ENCODE peak calls at places on chromosomes 1 and 21, in seven cellular contexts. R is hepatocyte, N is PC-3, O is GM23338, S is GM23248, I is MM.1S, Q is HCT116. X is an unnamed sample. For H3K79me2, the result is how much of the 10 kb centered on the place peaks cover.

GRCh38 chr1:63916485-63917360 is 142.9 kb downstream of the ROR1 start:
- DNase-seq in S (no peak), Q (no peak), I (no peak), N (no peak), R (no peak), O (no peak), X (no peak)

GRCh38 chr1:29805122-29805895 is 569.0 kb downstream of the PTPRU start:
- DNase-seq in R (no peak), Q (no peak), O (peak), I (no peak), N (no peak), S (no peak), X (no peak)

GRCh38 chr1:182680901-182681300 is 3.5 kb downstream of the RGS8 start:
- DNase-seq in N (peak), O (no peak), Q (no peak), I (no peak), S (no peak), R (peak), X (no peak)

GRCh38 chr1:27618341-27619067 is 14.6 kb upstream of the AHDC1 start:
- DNase-seq in Q (no peak), S (no peak), I (no peak), O (no peak), R (no peak), N (no peak), X (no peak)

GRCh38 chr1:31753623-31754349 is 10.4 kb downstream of the ADGRB2 start:
- DNase-seq in R (peak), Q (no peak), S (peak), O (no peak), N (no peak), I (no peak), X (no peak)

GRCh38 chr21:45471229-45472052 is 66.5 kb downstream of the COL18A1 start:
- DNase-seq in Q (no peak), N (peak), O (no peak), S (peak), I (no peak), R (peak), X (no peak)

GRCh38 chr1:180311011-180311730 is 81.1 kb downstream of the LHX4 start:
- DNase-seq in O (no peak), Q (peak), I (no peak), S (peak), R (peak), N (peak), X (no peak)

GRCh38 chr1:36421649-36422048 is 23.9 kb upstream of the LSM10 start:
- DNase-seq in S (no peak), I (no peak), R (no peak), Q (no peak), O (no peak), N (no peak), X (no peak)

GRCh38 chr1:4690951-4691675 is 36.7 kb downstream of the AJAP1 start:
- DNase-seq in N (peak), R (no peak), I (no peak), S (peak), O (no peak), Q (no peak), X (no peak)

GRCh38 chr1:115056395-115056798 is 26.8 kb downstream of the TSHB start:
- DNase-seq in S (peak), N (no peak), I (no peak), Q (no peak), R (peak), O (peak), X (no peak)

GRCh38 chr1:30532621-30533020 is 190.8 kb downstream of the MATN1 start:
- DNase-seq in S (no peak), N (no peak), O (no peak), R (no peak), Q (no peak), I (no peak), X (no peak)

GRCh38 chr1:27889506-27889905 is 17.2 kb downstream of the THEMIS2 start:
- DNase-seq in Q (no peak), R (no peak), S (no peak), N (no peak), I (no peak), O (no peak), X (no peak)

GRCh38 chr1:48688102-48688760 is 88.5 kb downstream of the BEND5 start:
- DNase-seq in R (no peak), Q (peak), N (peak), S (peak), I (peak), O (peak), X (peak)

GRCh38 chr1:13807213-13807612 is 107.2 kb downstream of the PRDM2 start:
- DNase-seq in R (peak), O (peak), S (peak), I (no peak), Q (peak), N (peak), X (peak)

GRCh38 chr1:28449904-28450303 is 55.9 kb upstream of the RCC1 start:
- DNase-seq in Q (no peak), S (peak), R (no peak), N (peak), O (no peak), I (peak), X (peak)

DNA sequence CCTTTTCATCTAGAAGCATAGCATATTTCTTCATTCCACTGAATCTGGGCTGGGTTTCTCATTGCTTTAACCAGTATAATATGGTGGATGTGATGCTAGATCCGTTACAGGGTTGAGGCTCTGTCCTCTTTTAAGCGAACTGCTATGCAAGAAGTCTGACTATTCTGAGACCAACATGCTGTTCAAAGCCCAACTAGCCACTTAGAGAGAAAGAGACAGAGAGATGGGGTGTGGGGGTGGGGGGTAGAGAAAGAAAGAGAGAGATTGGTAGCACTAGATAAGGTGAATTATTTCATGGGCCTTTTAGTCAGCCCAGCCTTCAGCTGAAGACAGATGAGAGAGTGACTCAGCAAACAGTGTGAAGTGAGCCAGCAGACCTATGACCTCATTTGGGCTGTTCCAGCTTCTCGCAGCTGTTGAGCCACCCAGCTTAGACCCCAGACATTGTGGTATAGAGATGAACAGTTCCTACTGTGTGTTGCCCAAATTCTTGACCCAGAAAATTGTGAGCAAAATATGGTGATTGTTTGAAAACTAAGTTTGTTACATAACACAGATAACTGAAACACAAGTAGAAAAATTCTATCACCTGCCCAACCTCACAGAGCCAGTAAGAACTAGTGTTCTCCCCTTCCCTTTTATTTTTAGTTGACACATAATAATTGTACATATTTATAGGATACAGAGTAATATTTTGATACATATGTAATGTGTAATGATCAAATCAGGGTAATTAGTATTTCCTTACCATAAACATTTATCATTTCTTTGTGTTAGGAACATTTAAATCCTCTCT is 40.7 kb upstream of the PRKACB start:
- DNase-seq in N (peak), Q (peak), R (peak), I (peak), S (peak), O (peak), X (no peak)
- TF ChIP-seq EZH2phosphoT487 in N (no peak), Q (no peak), R (no peak), I (no peak), S (no peak), O (no peak), X (no peak)

GRCh38 chr1:22562584-22563551 is at the start of gene EPHA8:
- DNase-seq in S (no peak), Q (no peak), I (no peak), R (no peak), O (peak), N (no peak), X (no peak)
- H3K4me2 ChIP-seq in S (no peak), Q (no peak), I (no peak), R (peak), O (peak), N (no peak), X (no peak)

DNA sequence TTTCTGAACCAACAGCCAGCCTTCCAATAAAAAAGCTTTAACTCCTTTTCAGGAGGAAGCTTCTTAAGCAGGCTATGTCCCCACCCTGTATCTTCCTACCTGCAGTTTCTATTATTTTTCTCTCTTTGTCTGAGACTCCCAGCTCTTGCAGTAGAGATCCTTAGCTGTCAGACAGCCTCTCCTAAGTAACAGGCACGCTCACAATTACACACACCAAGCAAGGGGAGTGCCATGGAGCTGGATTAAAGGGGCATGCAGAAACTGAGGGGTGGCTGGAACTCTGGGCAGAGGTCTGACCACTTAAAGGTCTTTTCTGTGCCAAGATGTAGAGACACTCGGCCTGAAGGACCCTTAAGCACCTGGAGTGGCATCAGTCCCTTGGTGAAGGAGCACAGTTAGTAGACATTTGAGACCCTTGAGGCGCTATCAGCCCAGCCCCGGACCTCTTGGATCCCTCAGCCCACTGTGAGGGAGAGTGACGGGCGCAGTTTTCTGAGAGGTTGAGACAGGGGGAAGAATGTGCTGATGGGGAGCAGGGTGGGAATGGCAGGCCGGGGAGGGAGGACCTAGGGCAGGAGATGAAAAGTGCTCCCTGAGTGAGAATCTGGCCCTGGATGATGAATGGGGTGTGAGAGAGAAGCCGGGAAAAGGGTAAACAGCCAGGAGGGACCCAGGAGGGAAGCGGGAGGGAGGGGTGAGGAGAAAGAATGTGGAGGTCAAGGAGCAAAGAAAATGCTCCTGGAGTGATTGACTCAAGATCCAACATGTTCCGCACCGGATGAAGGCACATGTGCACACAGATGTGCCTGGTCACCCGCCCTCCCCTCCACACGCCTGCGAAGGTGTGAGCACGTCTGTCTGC is 13.3 kb downstream of the PLXNA2 start:
- DNase-seq in S (no peak), O (no peak), Q (no peak), N (no peak), R (no peak), I (no peak), X (no peak)
- H3K79me2 ChIP-seq in S (half or more), O (under half), Q (under half), N (under half), R (under half), I (under half), X (under half)

GRCh38 chr1:58997637-58998036 is 213.8 kb upstream of the JUN start:
- DNase-seq in S (peak), I (no peak), R (no peak), O (no peak), N (no peak), Q (no peak), X (no peak)
- TF ChIP-seq EZH2phosphoT487 in S (no peak), I (no peak), R (no peak), O (no peak), N (no peak), Q (no peak), X (no peak)

GRCh38 chr1:116367256-116367949 is 5.6 kb upstream of the ATP1A1 start:
- DNase-seq in R (no peak), Q (no peak), O (no peak), I (no peak), N (no peak), S (no peak), X (no peak)
- H3K4me2 ChIP-seq in R (no peak), Q (no peak), O (no peak), I (no peak), N (no peak), S (no peak), X (no peak)

GRCh38 chr1:198245379-198245778 is 88.6 kb downstream of the NEK7 start:
- DNase-seq in S (peak), R (no peak), O (no peak), N (no peak), Q (no peak), I (no peak), X (no peak)
- H3K79me2 ChIP-seq in S (half or more), R (under half), O (under half), N (under half), Q (under half), I (under half), X (under half)

GRCh38 chr1:15523104-15523921 is 702 bp downstream of the CASP9 start:
- DNase-seq in N (peak), I (peak), S (peak), O (no peak), Q (no peak), R (no peak), X (peak)
- TF ChIP-seq EZH2phosphoT487 in N (no peak), I (no peak), S (no peak), O (no peak), Q (no peak), R (no peak), X (no peak)

DNA sequence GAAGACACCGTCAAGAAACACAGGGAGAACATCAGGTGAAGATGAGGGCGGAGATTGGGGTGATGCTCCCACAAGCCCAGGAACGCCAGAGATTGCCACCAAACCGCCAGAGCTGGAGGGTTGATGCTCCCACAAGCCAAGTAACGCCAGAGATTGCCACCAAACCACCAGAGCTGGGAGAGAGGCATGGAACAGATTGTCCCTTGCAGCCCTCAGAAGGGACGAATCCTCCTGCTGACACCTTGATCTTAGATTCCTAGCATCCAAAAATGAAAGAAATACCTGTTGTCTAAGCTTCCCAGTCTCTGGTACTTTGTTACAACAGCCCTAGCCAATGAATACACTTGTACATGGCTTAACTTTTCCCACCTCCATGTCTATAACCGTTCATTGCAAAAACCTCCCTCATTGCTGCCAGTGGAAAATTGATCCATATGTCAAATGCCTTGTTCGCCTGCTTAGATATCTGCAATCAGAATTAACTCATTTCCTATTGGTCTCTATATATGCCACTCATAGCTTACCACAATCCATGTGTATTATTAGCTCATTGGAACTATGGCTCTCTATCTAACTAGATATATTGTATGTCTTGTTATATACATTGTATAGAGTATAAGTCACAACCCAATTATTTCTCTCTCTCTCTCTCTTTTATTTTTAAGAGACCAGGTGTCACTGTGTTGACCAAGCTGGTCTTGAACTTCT is 127.4 kb downstream of the ADSS2 start:
- DNase-seq in O (no peak), Q (no peak), N (no peak), R (no peak), S (no peak), I (no peak), X (no peak)
- H3K4me2 ChIP-seq in O (no peak), Q (no peak), N (no peak), R (no peak), S (no peak), I (no peak), X (no peak)

GRCh38 chr21:33244781-33245105 is 15.0 kb downstream of the IFNAR2 start:
- DNase-seq in S (no peak), Q (no peak), R (no peak), N (no peak), I (no peak), O (no peak), X (no peak)

GRCh38 chr21:33246506-33246905 is 16.8 kb downstream of the IFNAR2 start:
- DNase-seq in N (no peak), I (no peak), R (no peak), Q (no peak), O (no peak), S (no peak), X (no peak)

GRCh38 chr21:33241846-33242245 is 12.1 kb downstream of the IFNAR2 start:
- DNase-seq in S (no peak), O (no peak), N (no peak), I (no peak), Q (no peak), R (no peak), X (no peak)

GRCh38 chr21:33245289-33245918 is 15.7 kb downstream of the IFNAR2 start:
- DNase-seq in N (no peak), Q (no peak), O (no peak), I (no peak), S (no peak), R (peak), X (no peak)

DNA sequence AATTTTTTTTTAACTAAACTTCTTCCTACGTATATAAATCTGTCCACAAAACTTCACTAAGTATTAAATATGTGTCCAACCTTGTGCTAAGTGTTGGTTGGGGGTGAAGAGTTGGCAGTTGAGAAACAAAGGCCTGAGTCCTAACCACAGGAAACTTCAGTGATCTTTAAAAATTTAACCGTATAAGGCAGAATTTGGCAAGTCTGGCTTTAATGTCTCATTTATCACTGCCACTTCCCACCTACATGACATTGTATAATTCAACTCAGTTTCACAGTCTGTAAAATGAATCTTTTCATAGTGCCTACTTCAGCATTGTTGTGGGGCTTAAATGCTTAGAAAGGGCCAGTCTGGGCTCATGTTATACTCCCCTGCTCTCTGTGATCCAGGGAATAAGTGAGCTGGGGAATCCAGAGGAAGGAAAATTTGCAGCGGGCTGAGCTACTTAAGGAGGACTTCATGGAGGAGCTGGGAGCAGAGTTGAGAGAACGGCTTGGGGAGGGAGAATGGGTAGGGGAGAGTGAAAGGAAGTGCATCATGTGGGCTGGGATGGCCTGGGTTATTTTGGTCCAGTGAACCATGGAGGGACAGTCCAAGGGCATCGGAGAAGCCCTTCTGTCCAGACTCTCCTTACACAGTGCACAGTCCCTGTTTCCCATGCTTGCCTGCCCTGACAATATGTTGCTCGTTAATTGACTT is 14.5 kb downstream of the IFNAR2 start:
- DNase-seq in Q (no peak), N (no peak), R (no peak), I (no peak), S (no peak), O (no peak), X (no peak)
- H3K79me2 ChIP-seq in Q (under half), N (under half), R (under half), I (half or more), S (under half), O (under half), X (half or more)

DNA sequence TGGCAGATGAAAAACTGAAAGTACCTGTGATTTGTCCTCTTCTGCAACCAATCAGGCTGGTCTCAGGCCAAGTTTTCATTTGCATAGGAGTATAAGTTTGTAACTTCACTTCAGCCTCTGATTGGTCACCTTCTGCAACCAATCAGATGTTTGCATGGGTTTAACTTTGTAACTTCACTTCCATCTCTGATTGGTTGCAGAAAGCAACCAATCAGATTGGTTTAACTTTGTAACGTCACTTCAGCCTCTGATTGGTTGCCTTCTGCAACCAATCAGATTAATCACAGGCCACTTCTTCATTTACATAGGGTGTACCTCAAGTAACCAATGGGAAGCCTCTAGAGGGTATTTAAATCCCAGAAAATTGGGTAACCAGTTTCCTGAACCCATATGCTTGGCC is 18.9 kb upstream of the TUT4 start:
- DNase-seq in O (peak), N (peak), S (no peak), Q (no peak), R (no peak), I (peak), X (peak)
- TF ChIP-seq EZH2phosphoT487 in O (no peak), N (no peak), S (no peak), Q (no peak), R (no peak), I (no peak), X (no peak)

X was measured in OCI-LY7.